ENCODE peak calls at places on chromosome 15, in eight cellular contexts. N is glutamatergic neuron; H is EH; G is H7; I is NB4; C is caudate nucleus; L is stimulated activated CD8-positive, alpha-beta memory T cell treated with anti-CD3 and anti-CD28 coated beads, Interleukin-2, amount 100 ng/mL, for 1 hour; F is astrocyte. E is an unnamed sample.

GRCh38 chr15:77074350-77074749 is 3.4 kb upstream of the TSPAN3 start:
- DNase-seq in L (no peak), I (no peak), F (no peak), G (no peak), N (no peak), C (no peak), H (no peak), E (no peak)

GRCh38 chr15:40867200-40867599 is 6.8 kb downstream of the RHOV start:
- DNase-seq in H (no peak), C (no peak), I (no peak), L (no peak), G (no peak), F (no peak), N (no peak), E (no peak)

GRCh38 chr15:92801774-92802464 is 98.2 kb upstream of the CHD2 start:
- DNase-seq in I (peak), N (no peak), H (peak), C (no peak), G (no peak), L (no peak), F (peak), E (no peak)

GRCh38 chr15:96896766-96897165 is 566.3 kb downstream of the NR2F2 start:
- DNase-seq in I (peak), G (no peak), H (no peak), L (no peak), N (no peak), F (no peak), C (no peak), E (no peak)

GRCh38 chr15:73153024-73153423 is 100.8 kb downstream of the NEO1 start:
- DNase-seq in G (no peak), L (no peak), N (no peak), F (no peak), I (no peak), C (no peak), H (no peak), E (no peak)

GRCh38 chr15:88629071-88629470 is 7.9 kb downstream of the AEN start:
- DNase-seq in N (no peak), I (no peak), G (no peak), C (no peak), F (no peak), H (no peak), L (no peak), E (no peak)

GRCh38 chr15:84812842-84813241 is 4.3 kb upstream of the ALPK3 start:
- DNase-seq in N (no peak), I (no peak), G (no peak), F (no peak), L (no peak), H (no peak), C (no peak), E (no peak)

GRCh38 chr15:62950455-62950854 is 92.1 kb upstream of the TPM1 start:
- DNase-seq in N (no peak), H (no peak), F (no peak), L (no peak), G (no peak), I (no peak), C (no peak), E (no peak)

GRCh38 chr15:66901336-66902100 is 163.9 kb upstream of the SMAD3 start:
- DNase-seq in L (no peak), I (peak), C (no peak), N (no peak), F (peak), G (no peak), H (peak), E (no peak)

GRCh38 chr15:51094606-51095569 is at the start of gene TNFAIP8L3:
- DNase-seq in G (peak), L (no peak), F (no peak), N (peak), I (peak), C (no peak), H (peak), E (no peak)

GRCh38 chr15:69118089-69118488 is 42.3 kb upstream of the GLCE start:
- DNase-seq in N (no peak), I (no peak), F (no peak), G (no peak), C (no peak), L (no peak), H (peak), E (no peak)

GRCh38 chr15:37056168-37056893 is 44.0 kb downstream of the MEIS2 start:
- DNase-seq in F (peak), L (no peak), G (peak), C (peak), H (no peak), I (no peak), N (no peak), E (peak)

GRCh38 chr15:34362047-34362773 is 4.8 kb downstream of the LPCAT4 start:
- DNase-seq in G (no peak), N (no peak), C (no peak), L (no peak), H (no peak), I (no peak), F (no peak), E (no peak)

GRCh38 chr15:59165726-59166125 is 40.9 kb upstream of the LDHAL6B start:
- DNase-seq in C (no peak), L (no peak), F (no peak), N (no peak), H (peak), I (no peak), G (no peak), E (peak)

GRCh38 chr15:63478243-63478642 is 26.1 kb upstream of the USP3 start:
- DNase-seq in F (no peak), G (no peak), L (no peak), C (no peak), N (no peak), I (no peak), H (no peak), E (no peak)

GRCh38 chr15:41894791-41895463 is 1.1 kb upstream of the SPTBN5 start:
- DNase-seq in G (peak), F (peak), L (peak), C (no peak), H (peak), N (no peak), I (peak), E (peak)

GRCh38 chr15:92682772-92683510 is 27.4 kb upstream of the FAM174B start:
- DNase-seq in C (no peak), H (peak), L (no peak), F (no peak), N (no peak), I (no peak), G (no peak), E (no peak)

GRCh38 chr15:41022487-41023090 is 69.3 kb downstream of the CHAC1 start:
- DNase-seq in L (no peak), F (peak), G (peak), I (peak), H (peak), C (peak), N (peak), E (no peak)

GRCh38 chr15:97706059-97706458 is 254.4 kb upstream of the ARRDC4 start:
- DNase-seq in H (no peak), G (no peak), I (no peak), C (no peak), F (no peak), N (no peak), L (no peak), E (no peak)

GRCh38 chr15:68606332-68606731 is 27.5 kb downstream of the CORO2B start:
- DNase-seq in I (no peak), G (no peak), N (no peak), F (no peak), L (no peak), H (no peak), C (no peak), E (no peak)

GRCh38 chr15:34717729-34718128 is 37.1 kb downstream of the GJD2 start:
- DNase-seq in L (no peak), G (no peak), N (no peak), C (no peak), H (peak), F (no peak), I (no peak), E (no peak)

GRCh38 chr15:24878153-24878552 is 76.6 kb upstream of the SNRPN start:
- DNase-seq in L (no peak), G (no peak), F (peak), C (peak), N (no peak), H (no peak), I (no peak), E (peak)

GRCh38 chr15:101452572-101452971 is 36.9 kb downstream of the PCSK6 start:
- DNase-seq in I (no peak), N (peak), C (no peak), F (no peak), H (no peak), G (no peak), L (no peak), E (no peak)

GRCh38 chr15:81087121-81087520 is 46.9 kb upstream of the CFAP161 start:
- DNase-seq in F (no peak), I (no peak), C (no peak), H (peak), N (no peak), L (no peak), G (no peak), E (no peak)

GRCh38 chr15:89231832-89232231 is 10.5 kb upstream of the RLBP1 start:
- DNase-seq in N (no peak), I (no peak), L (no peak), F (no peak), G (no peak), H (no peak), C (no peak), E (no peak)

GRCh38 chr15:40097968-40098476 is 10.7 kb downstream of the BMF start:
- DNase-seq in H (peak), L (no peak), I (peak), C (no peak), N (no peak), F (no peak), G (peak), E (peak)

GRCh38 chr15:48415036-48415886 is 84.0 kb downstream of the DUT start:
- DNase-seq in G (no peak), N (peak), I (no peak), C (no peak), F (peak), L (no peak), H (peak), E (peak)

GRCh38 chr15:84387086-84387485 is 151.5 kb downstream of the GOLGA6L4 start:
- DNase-seq in H (no peak), F (no peak), G (no peak), L (no peak), N (no peak), I (no peak), C (no peak), E (no peak)

GRCh38 chr15:99755692-99756409 is 22.6 kb upstream of the LYSMD4 start:
- DNase-seq in F (peak), H (peak), L (no peak), N (peak), C (no peak), I (peak), G (peak), E (peak)

GRCh38 chr15:51757463-51757862 is 6.1 kb downstream of the TMOD2 start:
- DNase-seq in C (no peak), I (no peak), F (no peak), G (peak), N (no peak), L (no peak), H (no peak), E (no peak)

E was measured in prostate gland.